ENCODE peak calls at places on chromosomes 6 and 20, in six cellular contexts. H is RWPE1; N is KG1; K is activated CD4-positive, alpha-beta T cell treated with anti-CD3 and anti-CD28 coated beads, Interleukin-2, amount 50 U/mL, for 4 hours; B is AG20443; O is left cardiac atrium. L is an unnamed sample.

GRCh38 chr6:64736421-64736950 is 970.5 kb downstream of the EYS start:
- DNase-seq in H (no peak), N (no peak), K (no peak), B (no peak), O (no peak), L (no peak)

GRCh38 chr6:170584954-170585498 is 589 bp upstream of the PDCD2 start:
- DNase-seq in H (peak), N (peak), K (no peak), B (no peak), O (no peak), L (no peak)

GRCh38 chr6:85449388-85449817 is 480 bp upstream of the NT5E start:
- DNase-seq in H (peak), N (no peak), K (peak), B (peak), O (peak), L (peak)

GRCh38 chr6:15088904-15089568 is 156.8 kb upstream of the JARID2 start:
- DNase-seq in H (no peak), N (no peak), K (no peak), B (no peak), O (no peak), L (no peak)

GRCh38 chr20:8720089-8720488 is 348.8 kb upstream of the PLCB4 start:
- DNase-seq in H (no peak), N (no peak), K (no peak), B (no peak), O (no peak), L (no peak)

GRCh38 chr20:24730750-24731149 is 218.3 kb upstream of the CST7 start:
- DNase-seq in H (no peak), N (no peak), K (no peak), B (no peak), O (no peak), L (no peak)

GRCh38 chr6:127854009-127854408 is 46.8 kb downstream of the THEMIS start:
- DNase-seq in H (no peak), N (no peak), K (no peak), B (no peak), O (no peak), L (no peak)

GRCh38 chr20:37946946-37947345 is 44.0 kb downstream of the VSTM2L start:
- DNase-seq in H (no peak), N (no peak), K (no peak), B (no peak), O (no peak), L (no peak)

GRCh38 chr6:13163161-13163944 is 165.0 kb downstream of the TBC1D7 start:
- DNase-seq in H (no peak), N (no peak), K (no peak), B (no peak), O (no peak), L (no peak)

GRCh38 chr20:39248851-39249485 is 286.8 kb downstream of the DHX35 start:
- DNase-seq in H (no peak), N (no peak), K (no peak), B (no peak), O (no peak), L (no peak)

GRCh38 chr6:92011681-92012245 is 1407.6 kb downstream of the EPHA7 start:
- DNase-seq in H (no peak), N (no peak), K (no peak), B (no peak), O (no peak), L (no peak)

GRCh38 chr6:144305985-144306384 is 20.9 kb downstream of the UTRN start:
- DNase-seq in H (no peak), N (no peak), K (no peak), B (no peak), O (no peak), L (no peak)

GRCh38 chr6:169824848-169825557 is 73.6 kb downstream of the ERMARD start:
- DNase-seq in H (no peak), N (no peak), K (no peak), B (no peak), O (no peak), L (no peak)

GRCh38 chr6:126662966-126663365 is 323.1 kb downstream of the CENPW start:
- DNase-seq in H (no peak), N (no peak), K (no peak), B (no peak), O (no peak), L (no peak)

GRCh38 chr6:150229775-150230561 is 87.1 kb downstream of the PPP1R14C start:
- DNase-seq in H (peak), N (no peak), K (no peak), B (peak), O (no peak), L (no peak)

GRCh38 chr20:32560989-32561830 is 23.9 kb downstream of the NOL4L start:
- DNase-seq in H (no peak), N (no peak), K (no peak), B (peak), O (no peak), L (no peak)

GRCh38 chr6:31479933-31480535 is 17.9 kb upstream of the MICB start:
- DNase-seq in H (no peak), N (no peak), K (no peak), B (no peak), O (no peak), L (no peak)

GRCh38 chr6:143099647-143100046 is 39.0 kb downstream of the AIG1 start:
- DNase-seq in H (no peak), N (no peak), K (no peak), B (no peak), O (no peak), L (no peak)

GRCh38 chr6:3408665-3409064 is 48.2 kb downstream of the SLC22A23 start:
- DNase-seq in H (no peak), N (no peak), K (no peak), B (no peak), O (no peak), L (peak)

GRCh38 chr6:43951063-43951755 is 176.0 kb downstream of the MRPL14 start:
- DNase-seq in H (no peak), N (no peak), K (no peak), B (peak), O (peak), L (peak)

GRCh38 chr6:140594806-140595128 is 1220.3 kb upstream of the CITED2 start:
- DNase-seq in H (no peak), N (no peak), K (no peak), B (no peak), O (no peak), L (no peak)

GRCh38 chr6:93679836-93680235 is 260.5 kb upstream of the EPHA7 start:
- DNase-seq in H (no peak), N (no peak), K (no peak), B (no peak), O (no peak), L (no peak)

GRCh38 chr6:44367686-44368085 is 19.8 kb upstream of the CDC5L start:
- DNase-seq in H (no peak), N (no peak), K (no peak), B (peak), O (no peak), L (no peak)

GRCh38 chr20:36214684-36215256 is 21.5 kb upstream of the AAR2 start:
- DNase-seq in H (peak), N (no peak), K (no peak), B (peak), O (no peak), L (no peak)

GRCh38 chr20:46998497-46999190 is 104.0 kb downstream of the EYA2 start:
- DNase-seq in H (no peak), N (no peak), K (no peak), B (no peak), O (no peak), L (peak)

GRCh38 chr6:40710626-40711354 is 123.6 kb upstream of the LRFN2 start:
- DNase-seq in H (no peak), N (no peak), K (no peak), B (no peak), O (peak), L (no peak)

GRCh38 chr20:20611165-20611564 is 101.3 kb downstream of the RALGAPA2 start:
- DNase-seq in H (no peak), N (no peak), K (no peak), B (no peak), O (no peak), L (no peak)

GRCh38 chr6:84197708-84198107 is 29.7 kb downstream of the CEP162 start:
- DNase-seq in H (no peak), N (no peak), K (no peak), B (no peak), O (no peak), L (no peak)

GRCh38 chr6:143100429-143100828 is 39.7 kb downstream of the AIG1 start:
- DNase-seq in H (no peak), N (no peak), K (no peak), B (no peak), O (no peak), L (no peak)

GRCh38 chr6:91506509-91506908 is 919.6 kb upstream of the MAP3K7 start:
- DNase-seq in H (no peak), N (no peak), K (no peak), B (no peak), O (no peak), L (no peak)

GRCh38 chr6:34235605-34236422 is 859 bp upstream of the HMGA1 start:
- DNase-seq in H (peak), N (no peak), K (peak), B (peak), O (peak), L (peak)

GRCh38 chr6:42988486-42989020 is 4.2 kb downstream of the PPP2R5D start:
- DNase-seq in H (no peak), N (no peak), K (no peak), B (peak), O (no peak), L (no peak)

GRCh38 chr20:4011226-4011975 is 4.0 kb downstream of the RNF24 start:
- DNase-seq in H (no peak), N (no peak), K (no peak), B (no peak), O (no peak), L (no peak)

GRCh38 chr6:157466340-157466643 is 85.3 kb downstream of the ZDHHC14 start:
- DNase-seq in H (no peak), N (no peak), K (no peak), B (no peak), O (no peak), L (no peak)

GRCh38 chr20:10536531-10536930 is 101.4 kb downstream of the SLX4IP start:
- DNase-seq in H (no peak), N (no peak), K (peak), B (no peak), O (no peak), L (no peak)

GRCh38 chr6:121847806-121848522 is 412.5 kb downstream of the GJA1 start:
- DNase-seq in H (no peak), N (no peak), K (no peak), B (no peak), O (no peak), L (peak)

GRCh38 chr6:96898241-96898851 is 655 bp upstream of the NDUFAF4 start:
- DNase-seq in H (peak), N (peak), K (no peak), B (no peak), O (no peak), L (no peak)

GRCh38 chr6:151340206-151340978 is 51.0 kb downstream of the ZBTB2 start:
- DNase-seq in H (no peak), N (no peak), K (no peak), B (no peak), O (no peak), L (no peak)

GRCh38 chr6:63637865-63638445 is 2.4 kb downstream of the PHF3 start:
- DNase-seq in H (no peak), N (no peak), K (no peak), B (no peak), O (no peak), L (no peak)

GRCh38 chr6:100267721-100268123 is 197.0 kb downstream of the SIM1 start:
- DNase-seq in H (no peak), N (no peak), K (no peak), B (peak), O (no peak), L (no peak)

L was measured in trophoblast cell.